ENCODE peak calls at places on chromosomes 16 and 17, in nine cellular contexts. One of them, this sample, is unnamed.

GRCh38 chr17:22300177-22300576 is 607.9 kb downstream of the KCNJ18 start:
- DNase-seq in left ventricle myocardium inferior: no peak
- DNase-seq in neural progenitor cell: no peak
- DNase-seq in endodermal cell: no peak
- DNase-seq in CD8-positive, alpha-beta T cell: no peak
- DNase-seq in HCT116: no peak
- DNase-seq in HL-60: no peak
- DNase-seq in naive thymus-derived CD4-positive, alpha-beta T cell: no peak
- DNase-seq in A549: no peak
- DNase-seq in this sample: no peak

GRCh38 chr17:75036643-75037268 is 10.0 kb downstream of the ATP5PD start:
- DNase-seq in left ventricle myocardium inferior: peak
- DNase-seq in neural progenitor cell: no peak
- DNase-seq in endodermal cell: peak
- DNase-seq in CD8-positive, alpha-beta T cell: peak
- DNase-seq in HCT116: peak
- DNase-seq in HL-60: no peak
- DNase-seq in naive thymus-derived CD4-positive, alpha-beta T cell: peak
- DNase-seq in A549: peak
- DNase-seq in this sample: no peak

GRCh38 chr17:59502800-59503199 is 62.6 kb upstream of the DHX40 start:
- DNase-seq in left ventricle myocardium inferior: no peak
- DNase-seq in neural progenitor cell: no peak
- DNase-seq in endodermal cell: no peak
- DNase-seq in CD8-positive, alpha-beta T cell: no peak
- DNase-seq in HCT116: no peak
- DNase-seq in HL-60: no peak
- DNase-seq in naive thymus-derived CD4-positive, alpha-beta T cell: no peak
- DNase-seq in A549: no peak
- DNase-seq in this sample: no peak

GRCh38 chr17:31068291-31068690 is 26.5 kb upstream of the NF1 start:
- DNase-seq in left ventricle myocardium inferior: no peak
- DNase-seq in neural progenitor cell: peak
- DNase-seq in endodermal cell: peak
- DNase-seq in CD8-positive, alpha-beta T cell: peak
- DNase-seq in HCT116: peak
- DNase-seq in HL-60: peak
- DNase-seq in naive thymus-derived CD4-positive, alpha-beta T cell: peak
- DNase-seq in A549: peak
- DNase-seq in this sample: no peak

GRCh38 chr17:2925011-2925410 is 128.8 kb downstream of the RAP1GAP2 start:
- DNase-seq in left ventricle myocardium inferior: no peak
- DNase-seq in neural progenitor cell: no peak
- DNase-seq in endodermal cell: peak
- DNase-seq in CD8-positive, alpha-beta T cell: no peak
- DNase-seq in HCT116: no peak
- DNase-seq in HL-60: peak
- DNase-seq in naive thymus-derived CD4-positive, alpha-beta T cell: no peak
- DNase-seq in A549: no peak
- DNase-seq in this sample: no peak

GRCh38 chr16:64356267-64356666 is 765.6 kb downstream of the CDH11 start:
- DNase-seq in left ventricle myocardium inferior: no peak
- DNase-seq in neural progenitor cell: no peak
- DNase-seq in endodermal cell: no peak
- DNase-seq in CD8-positive, alpha-beta T cell: no peak
- DNase-seq in HCT116: no peak
- DNase-seq in HL-60: no peak
- DNase-seq in naive thymus-derived CD4-positive, alpha-beta T cell: no peak
- DNase-seq in A549: peak
- DNase-seq in this sample: peak

GRCh38 chr16:66629856-66630255 is 25.4 kb downstream of the CMTM3 start:
- DNase-seq in left ventricle myocardium inferior: no peak
- DNase-seq in neural progenitor cell: no peak
- DNase-seq in endodermal cell: no peak
- DNase-seq in CD8-positive, alpha-beta T cell: no peak
- DNase-seq in HCT116: no peak
- DNase-seq in HL-60: no peak
- DNase-seq in naive thymus-derived CD4-positive, alpha-beta T cell: no peak
- DNase-seq in A549: no peak
- DNase-seq in this sample: no peak

GRCh38 chr17:13353590-13353989 is 248.1 kb downstream of the HS3ST3A1 start:
- DNase-seq in left ventricle myocardium inferior: peak
- DNase-seq in neural progenitor cell: no peak
- DNase-seq in endodermal cell: no peak
- DNase-seq in CD8-positive, alpha-beta T cell: no peak
- DNase-seq in HCT116: no peak
- DNase-seq in HL-60: no peak
- DNase-seq in naive thymus-derived CD4-positive, alpha-beta T cell: no peak
- DNase-seq in A549: no peak
- DNase-seq in this sample: no peak

GRCh38 chr16:52383640-52384292 is 163.2 kb downstream of the TOX3 start:
- DNase-seq in left ventricle myocardium inferior: no peak
- DNase-seq in neural progenitor cell: no peak
- DNase-seq in endodermal cell: no peak
- DNase-seq in CD8-positive, alpha-beta T cell: no peak
- DNase-seq in HCT116: no peak
- DNase-seq in HL-60: no peak
- DNase-seq in naive thymus-derived CD4-positive, alpha-beta T cell: no peak
- DNase-seq in A549: no peak
- DNase-seq in this sample: no peak

GRCh38 chr17:77178586-77178985 is 37.8 kb downstream of the SEC14L1 start:
- DNase-seq in left ventricle myocardium inferior: no peak
- DNase-seq in neural progenitor cell: no peak
- DNase-seq in endodermal cell: no peak
- DNase-seq in CD8-positive, alpha-beta T cell: no peak
- DNase-seq in HCT116: no peak
- DNase-seq in HL-60: no peak
- DNase-seq in naive thymus-derived CD4-positive, alpha-beta T cell: no peak
- DNase-seq in A549: no peak
- DNase-seq in this sample: no peak

GRCh38 chr17:48626470-48627241 is 498 bp upstream of the HOXB9 start:
- DNase-seq in left ventricle myocardium inferior: no peak
- DNase-seq in neural progenitor cell: peak
- DNase-seq in endodermal cell: peak
- DNase-seq in CD8-positive, alpha-beta T cell: peak
- DNase-seq in HCT116: peak
- DNase-seq in HL-60: no peak
- DNase-seq in naive thymus-derived CD4-positive, alpha-beta T cell: no peak
- DNase-seq in A549: peak
- DNase-seq in this sample: no peak

GRCh38 chr17:49501496-49501895 is 6.4 kb downstream of the NGFR start:
- DNase-seq in left ventricle myocardium inferior: no peak
- DNase-seq in neural progenitor cell: no peak
- DNase-seq in endodermal cell: no peak
- DNase-seq in CD8-positive, alpha-beta T cell: no peak
- DNase-seq in HCT116: no peak
- DNase-seq in HL-60: no peak
- DNase-seq in naive thymus-derived CD4-positive, alpha-beta T cell: no peak
- DNase-seq in A549: no peak
- DNase-seq in this sample: no peak

GRCh38 chr16:57740423-57741071 is 5.0 kb downstream of the KATNB1 start:
- DNase-seq in left ventricle myocardium inferior: no peak
- DNase-seq in neural progenitor cell: no peak
- DNase-seq in endodermal cell: peak
- DNase-seq in CD8-positive, alpha-beta T cell: no peak
- DNase-seq in HCT116: no peak
- DNase-seq in HL-60: no peak
- DNase-seq in naive thymus-derived CD4-positive, alpha-beta T cell: no peak
- DNase-seq in A549: no peak
- DNase-seq in this sample: no peak

GRCh38 chr17:50161911-50162288 is 3.9 kb upstream of the SGCA start:
- DNase-seq in left ventricle myocardium inferior: no peak
- DNase-seq in neural progenitor cell: no peak
- DNase-seq in endodermal cell: no peak
- DNase-seq in CD8-positive, alpha-beta T cell: no peak
- DNase-seq in HCT116: no peak
- DNase-seq in HL-60: no peak
- DNase-seq in naive thymus-derived CD4-positive, alpha-beta T cell: no peak
- DNase-seq in A549: no peak
- DNase-seq in this sample: no peak

DNA sequence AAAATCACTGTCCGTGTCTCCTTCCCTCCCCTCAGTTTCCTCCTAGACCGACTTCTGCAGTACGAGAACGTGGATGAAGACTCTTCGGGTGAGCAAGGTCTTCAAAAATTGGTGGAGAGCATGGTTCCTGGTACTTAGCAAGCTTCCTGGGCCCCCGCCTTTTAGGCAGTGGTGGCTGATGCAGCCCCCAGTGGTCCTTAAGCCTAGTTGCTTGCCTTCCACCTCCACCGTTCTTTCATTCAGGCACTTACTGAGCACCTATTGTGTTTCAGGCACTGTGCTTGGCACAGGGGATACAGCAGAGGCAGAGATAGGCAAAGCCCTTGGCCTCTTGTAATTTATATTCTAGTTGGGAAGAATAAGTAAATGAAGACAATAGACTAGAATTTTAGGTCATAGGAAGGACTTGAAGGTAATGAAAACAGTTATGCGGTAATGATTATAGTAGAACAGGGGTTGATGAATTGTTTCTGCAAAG is 771 bp downstream of the INO80E start:
- DNase-seq in left ventricle myocardium inferior: no peak
- DNase-seq in neural progenitor cell: no peak
- DNase-seq in endodermal cell: no peak
- DNase-seq in CD8-positive, alpha-beta T cell: no peak
- DNase-seq in HCT116: no peak
- DNase-seq in HL-60: no peak
- DNase-seq in naive thymus-derived CD4-positive, alpha-beta T cell: no peak
- DNase-seq in A549: no peak
- DNase-seq in this sample: no peak
- H3K27ac ChIP-seq in left ventricle myocardium inferior: peak
- H3K27ac ChIP-seq in neural progenitor cell: no peak
- H3K27ac ChIP-seq in endodermal cell: no peak
- H3K27ac ChIP-seq in CD8-positive, alpha-beta T cell: peak
- H3K27ac ChIP-seq in HCT116: peak
- H3K27ac ChIP-seq in HL-60: peak
- H3K27ac ChIP-seq in naive thymus-derived CD4-positive, alpha-beta T cell: peak
- H3K27ac ChIP-seq in A549: peak
- H3K27ac ChIP-seq in this sample: no peak

GRCh38 chr16:88416686-88417085 is 33.9 kb downstream of the ZNF469 start:
- DNase-seq in left ventricle myocardium inferior: no peak
- DNase-seq in neural progenitor cell: no peak
- DNase-seq in endodermal cell: no peak
- DNase-seq in CD8-positive, alpha-beta T cell: no peak
- DNase-seq in HCT116: no peak
- DNase-seq in HL-60: no peak
- DNase-seq in naive thymus-derived CD4-positive, alpha-beta T cell: no peak
- DNase-seq in A549: no peak
- DNase-seq in this sample: no peak

GRCh38 chr16:88413631-88414030 is 30.9 kb downstream of the ZNF469 start:
- DNase-seq in left ventricle myocardium inferior: no peak
- DNase-seq in neural progenitor cell: no peak
- DNase-seq in endodermal cell: no peak
- DNase-seq in CD8-positive, alpha-beta T cell: no peak
- DNase-seq in HCT116: no peak
- DNase-seq in HL-60: no peak
- DNase-seq in naive thymus-derived CD4-positive, alpha-beta T cell: no peak
- DNase-seq in A549: no peak
- DNase-seq in this sample: no peak

GRCh38 chr16:88415381-88416323 is 32.9 kb downstream of the ZNF469 start:
- DNase-seq in left ventricle myocardium inferior: no peak
- DNase-seq in neural progenitor cell: no peak
- DNase-seq in endodermal cell: no peak
- DNase-seq in CD8-positive, alpha-beta T cell: no peak
- DNase-seq in HCT116: no peak
- DNase-seq in HL-60: no peak
- DNase-seq in naive thymus-derived CD4-positive, alpha-beta T cell: no peak
- DNase-seq in A549: no peak
- DNase-seq in this sample: no peak

GRCh38 chr16:88413231-88413630 is 30.5 kb downstream of the ZNF469 start:
- DNase-seq in left ventricle myocardium inferior: no peak
- DNase-seq in neural progenitor cell: no peak
- DNase-seq in endodermal cell: no peak
- DNase-seq in CD8-positive, alpha-beta T cell: no peak
- DNase-seq in HCT116: no peak
- DNase-seq in HL-60: no peak
- DNase-seq in naive thymus-derived CD4-positive, alpha-beta T cell: no peak
- DNase-seq in A549: no peak
- DNase-seq in this sample: no peak

GRCh38 chr16:88414521-88415380 is 32.0 kb downstream of the ZNF469 start:
- DNase-seq in left ventricle myocardium inferior: no peak
- DNase-seq in neural progenitor cell: no peak
- DNase-seq in endodermal cell: no peak
- DNase-seq in CD8-positive, alpha-beta T cell: no peak
- DNase-seq in HCT116: no peak
- DNase-seq in HL-60: no peak
- DNase-seq in naive thymus-derived CD4-positive, alpha-beta T cell: no peak
- DNase-seq in A549: no peak
- DNase-seq in this sample: no peak
- H3K4me3 ChIP-seq in left ventricle myocardium inferior: no peak
- H3K4me3 ChIP-seq in neural progenitor cell: no peak
- H3K4me3 ChIP-seq in endodermal cell: no peak
- H3K4me3 ChIP-seq in CD8-positive, alpha-beta T cell: no peak
- H3K4me3 ChIP-seq in HCT116: no peak
- H3K4me3 ChIP-seq in HL-60: no peak
- H3K4me3 ChIP-seq in naive thymus-derived CD4-positive, alpha-beta T cell: no peak
- H3K4me3 ChIP-seq in A549: no peak
- H3K4me3 ChIP-seq in this sample: no peak

GRCh38 chr16:85515830-85516397 is 97.2 kb upstream of the GSE1 start:
- DNase-seq in left ventricle myocardium inferior: no peak
- DNase-seq in neural progenitor cell: no peak
- DNase-seq in endodermal cell: peak
- DNase-seq in CD8-positive, alpha-beta T cell: no peak
- DNase-seq in HCT116: no peak
- DNase-seq in HL-60: no peak
- DNase-seq in naive thymus-derived CD4-positive, alpha-beta T cell: no peak
- DNase-seq in A549: no peak
- DNase-seq in this sample: no peak
- H3K27ac ChIP-seq in left ventricle myocardium inferior: no peak
- H3K27ac ChIP-seq in neural progenitor cell: no peak
- H3K27ac ChIP-seq in endodermal cell: no peak
- H3K27ac ChIP-seq in CD8-positive, alpha-beta T cell: no peak
- H3K27ac ChIP-seq in HCT116: peak
- H3K27ac ChIP-seq in HL-60: no peak
- H3K27ac ChIP-seq in naive thymus-derived CD4-positive, alpha-beta T cell: no peak
- H3K27ac ChIP-seq in A549: peak
- H3K27ac ChIP-seq in this sample: peak

GRCh38 chr16:68563631-68564366 is 24.7 kb downstream of the ZFP90 start:
- DNase-seq in left ventricle myocardium inferior: no peak
- DNase-seq in neural progenitor cell: no peak
- DNase-seq in endodermal cell: no peak
- DNase-seq in CD8-positive, alpha-beta T cell: no peak
- DNase-seq in HCT116: no peak
- DNase-seq in HL-60: no peak
- DNase-seq in naive thymus-derived CD4-positive, alpha-beta T cell: no peak
- DNase-seq in A549: peak
- DNase-seq in this sample: no peak

DNA sequence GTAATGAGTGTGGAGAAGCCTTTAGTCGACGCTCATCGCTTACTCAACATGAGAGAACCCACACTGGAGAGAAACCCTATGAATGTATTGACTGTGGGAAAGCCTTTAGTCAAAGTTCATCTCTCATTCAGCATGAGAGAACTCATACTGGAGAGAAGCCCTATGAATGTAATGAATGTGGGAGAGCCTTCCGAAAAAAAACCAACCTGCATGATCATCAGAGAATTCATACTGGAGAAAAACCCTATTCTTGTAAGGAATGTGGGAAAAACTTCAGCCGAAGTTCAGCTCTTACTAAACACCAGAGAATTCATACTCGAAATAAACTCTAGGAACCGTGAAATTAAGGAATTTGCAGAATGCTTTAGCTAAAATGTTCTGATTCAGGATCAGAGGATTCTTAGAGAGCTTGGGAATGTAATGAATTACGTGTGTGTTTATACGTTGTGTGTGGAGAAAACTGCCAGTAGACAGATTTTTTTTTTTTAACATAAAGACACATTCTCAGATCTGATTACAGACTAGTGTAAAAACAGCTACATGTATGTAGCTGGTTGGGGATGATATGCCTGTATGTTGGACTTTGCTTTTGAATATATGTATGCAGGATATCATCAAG is 25.4 kb downstream of the ZFP90 start:
- DNase-seq in left ventricle myocardium inferior: no peak
- DNase-seq in neural progenitor cell: peak
- DNase-seq in endodermal cell: no peak
- DNase-seq in CD8-positive, alpha-beta T cell: no peak
- DNase-seq in HCT116: no peak
- DNase-seq in HL-60: no peak
- DNase-seq in naive thymus-derived CD4-positive, alpha-beta T cell: no peak
- DNase-seq in A549: peak
- DNase-seq in this sample: no peak
- H3K4me3 ChIP-seq in left ventricle myocardium inferior: no peak
- H3K4me3 ChIP-seq in neural progenitor cell: no peak
- H3K4me3 ChIP-seq in endodermal cell: peak
- H3K4me3 ChIP-seq in CD8-positive, alpha-beta T cell: no peak
- H3K4me3 ChIP-seq in HCT116: no peak
- H3K4me3 ChIP-seq in HL-60: no peak
- H3K4me3 ChIP-seq in naive thymus-derived CD4-positive, alpha-beta T cell: peak
- H3K4me3 ChIP-seq in A549: no peak
- H3K4me3 ChIP-seq in this sample: no peak

This sample was measured in AG04450.